ENCODE peak calls at places on chromosomes 6 and 20, in five cellular contexts. L, W, Z, B and F are unnamed samples. For H3K27me3, the result is how much of the 10 kb centered on the place peaks cover.

GRCh38 chr6:41439524-41440418 is 104.4 kb downstream of the NCR2 start:
- DNase-seq in L (no peak), W (no peak), Z (no peak), B (no peak), F (no peak)

GRCh38 chr6:110412258-110412839 is 3.0 kb downstream of the DDO start:
- DNase-seq in L (no peak), W (no peak), Z (no peak), B (no peak), F (no peak)

GRCh38 chr6:20817806-20818320 is 283.6 kb downstream of the CDKAL1 start:
- DNase-seq in L (no peak), W (no peak), Z (no peak), B (no peak), F (no peak)

GRCh38 chr6:27059621-27060425 is 187.7 kb upstream of the PRSS16 start:
- DNase-seq in L (no peak), W (no peak), Z (no peak), B (no peak), F (no peak)

GRCh38 chr6:81894788-81895221 is 142.3 kb upstream of the TENT5A start:
- DNase-seq in L (peak), W (no peak), Z (no peak), B (peak), F (peak)

GRCh38 chr20:11728937-11729336 is 188.8 kb upstream of the BTBD3 start:
- DNase-seq in L (no peak), W (no peak), Z (no peak), B (no peak), F (no peak)

GRCh38 chr20:39706089-39706721 is 744.1 kb downstream of the DHX35 start:
- DNase-seq in L (peak), W (no peak), Z (no peak), B (no peak), F (peak)

GRCh38 chr20:17990278-17990972 is 21.6 kb downstream of the MGME1 start:
- DNase-seq in L (no peak), W (peak), Z (no peak), B (no peak), F (no peak)

GRCh38 chr6:49556429-49556837 is 6.0 kb downstream of the C6orf141 start:
- DNase-seq in L (peak), W (peak), Z (no peak), B (no peak), F (peak)

GRCh38 chr6:34231566-34232336 is 4.9 kb upstream of the HMGA1 start:
- DNase-seq in L (no peak), W (no peak), Z (no peak), B (no peak), F (no peak)

GRCh38 chr20:55744896-55745295 is 260.4 kb downstream of the CBLN4 start:
- DNase-seq in L (no peak), W (no peak), Z (no peak), B (no peak), F (no peak)

GRCh38 chr6:156699017-156699421 is 78.2 kb upstream of the ARID1B start:
- DNase-seq in L (peak), W (peak), Z (no peak), B (peak), F (no peak)

GRCh38 chr6:157774153-157775135 is 48.6 kb upstream of the SNX9 start:
- DNase-seq in L (no peak), W (no peak), Z (no peak), B (no peak), F (no peak)

GRCh38 chr20:4046311-4046924 is 31.1 kb upstream of the RNF24 start:
- DNase-seq in L (no peak), W (no peak), Z (no peak), B (no peak), F (no peak)

GRCh38 chr20:37741055-37741454 is 47.2 kb downstream of the CTNNBL1 start:
- DNase-seq in L (peak), W (peak), Z (no peak), B (peak), F (no peak)

GRCh38 chr20:881051-881820 is 34.9 kb downstream of the ANGPT4 start:
- DNase-seq in L (peak), W (peak), Z (no peak), B (peak), F (no peak)

GRCh38 chr6:90648873-90649272 is 62.0 kb upstream of the MAP3K7 start:
- DNase-seq in L (no peak), W (no peak), Z (no peak), B (no peak), F (no peak)

GRCh38 chr20:51958636-51959542 is 156.6 kb upstream of the SALL4 start:
- DNase-seq in L (peak), W (peak), Z (no peak), B (no peak), F (no peak)

GRCh38 chr6:26331809-26332226 is 33.2 kb upstream of the BTN3A2 start:
- DNase-seq in L (no peak), W (no peak), Z (no peak), B (no peak), F (no peak)

GRCh38 chr6:169201985-169202384 is 51.7 kb downstream of the THBS2 start:
- DNase-seq in L (no peak), W (no peak), Z (no peak), B (no peak), F (no peak)

GRCh38 chr20:37526839-37527637 is 638 bp downstream of the BLCAP start:
- DNase-seq in L (peak), W (peak), Z (peak), B (no peak), F (peak)

GRCh38 chr6:40328376-40328987 is 258.7 kb downstream of the LRFN2 start:
- DNase-seq in L (no peak), W (no peak), Z (peak), B (no peak), F (peak)

GRCh38 chr6:25181923-25182322 is 97.3 kb upstream of the CARMIL1 start:
- DNase-seq in L (peak), W (no peak), Z (no peak), B (no peak), F (no peak)

GRCh38 chr20:46357030-46357514 is 48.8 kb upstream of the CDH22 start:
- DNase-seq in L (no peak), W (no peak), Z (no peak), B (no peak), F (no peak)

DNA sequence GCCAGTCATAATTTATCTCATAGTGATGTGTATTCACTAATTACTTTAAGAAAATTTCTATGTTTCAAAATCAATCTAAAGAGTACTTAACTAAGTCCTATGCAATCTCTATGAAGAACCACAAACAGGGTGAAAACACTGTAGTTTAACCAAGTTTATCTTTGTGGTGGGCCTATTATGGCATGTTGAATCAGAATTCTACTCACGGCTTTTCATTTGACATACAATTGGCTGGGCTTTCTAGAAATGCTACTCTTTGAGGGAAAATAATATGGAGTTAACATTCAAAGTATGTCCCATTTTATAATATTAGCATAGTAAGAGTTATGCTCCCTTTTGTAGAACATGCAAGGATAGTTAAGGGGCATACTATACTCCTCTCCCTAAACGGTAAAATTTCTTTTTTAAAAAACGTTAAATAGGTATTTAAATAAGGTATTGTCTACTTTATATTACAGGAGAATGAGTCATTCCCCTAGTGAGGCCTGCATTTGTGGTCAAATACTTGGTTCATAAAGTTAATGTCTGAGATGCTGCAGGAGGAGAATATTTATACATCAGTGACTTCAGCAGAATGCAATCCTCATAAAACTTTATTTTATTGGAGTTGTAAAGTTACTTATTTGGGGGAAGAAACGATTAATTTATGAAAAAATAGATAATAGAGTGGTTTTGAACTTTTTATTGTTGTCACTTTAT is 1.8 kb downstream of the MOXD1 start:
- DNase-seq in L (peak), W (peak), Z (no peak), B (peak), F (no peak)
- H3K4me3 ChIP-seq in L (peak), W (no peak), Z (peak), B (no peak), F (no peak)

GRCh38 chr6:133697666-133698065 is 191.2 kb upstream of the TCF21 start:
- DNase-seq in L (peak), W (peak), Z (no peak), B (peak), F (no peak)
- H3K27me3 ChIP-seq in L (under half), W (under half), Z (under half), B (under half), F (under half)

GRCh38 chr6:8172510-8172909 is 70.2 kb upstream of the EEF1E1 start:
- DNase-seq in L (no peak), W (no peak), Z (no peak), B (no peak), F (no peak)

GRCh38 chr6:8170754-8171153 is 68.4 kb upstream of the EEF1E1 start:
- DNase-seq in L (no peak), W (no peak), Z (no peak), B (no peak), F (no peak)

GRCh38 chr6:8174571-8174970 is 72.2 kb upstream of the EEF1E1 start:
- DNase-seq in L (no peak), W (no peak), Z (no peak), B (no peak), F (no peak)

GRCh38 chr6:8166156-8166555 is 63.8 kb upstream of the EEF1E1 start:
- DNase-seq in L (no peak), W (no peak), Z (no peak), B (no peak), F (no peak)

DNA sequence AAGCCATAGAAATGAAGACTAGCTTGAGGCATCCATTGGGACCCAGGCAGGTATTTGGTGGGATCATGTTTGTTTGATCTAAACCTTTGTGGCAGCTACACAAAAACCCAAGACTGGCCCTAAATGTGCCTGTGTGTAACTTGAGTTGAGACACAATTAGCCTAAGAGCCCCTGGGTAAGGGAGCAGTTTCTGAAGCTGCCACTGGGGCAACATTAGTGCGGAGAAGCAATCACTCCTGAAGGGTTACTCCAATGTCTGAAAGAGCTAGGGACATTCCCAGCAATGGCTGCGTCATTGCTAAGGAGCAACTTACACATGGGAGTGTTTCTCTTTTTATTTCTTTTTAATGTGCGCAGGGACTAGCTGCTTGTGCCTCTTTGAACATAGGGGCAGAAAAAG is 67.9 kb upstream of the EEF1E1 start:
- DNase-seq in L (no peak), W (no peak), Z (no peak), B (no peak), F (no peak)
- TF ChIP-seq CTCF in L (no peak), W (no peak), Z (no peak), B (peak), F (no peak)

DNA sequence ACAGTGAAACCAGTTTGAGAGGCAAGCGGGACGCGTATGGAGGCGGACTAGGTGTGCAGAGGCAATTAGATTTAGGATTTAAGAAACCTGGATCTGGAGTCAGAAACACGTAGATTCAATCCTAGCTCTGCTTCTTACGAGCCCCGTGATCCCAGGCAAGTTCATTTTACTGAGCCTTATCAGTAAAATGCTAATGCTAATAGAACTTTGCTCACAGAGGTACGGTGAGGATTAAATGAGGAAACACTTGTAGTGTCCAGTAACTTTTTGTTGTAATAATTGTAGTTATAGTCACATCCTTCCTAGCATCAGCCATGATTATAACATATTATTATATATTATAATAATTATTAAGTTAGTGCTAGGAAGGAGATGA is 21.2 kb downstream of the DEF6 start:
- DNase-seq in L (peak), W (no peak), Z (no peak), B (no peak), F (no peak)
- H3K4me3 ChIP-seq in L (peak), W (peak), Z (peak), B (peak), F (peak)

GRCh38 chr6:79378957-79379356 is 144.5 kb upstream of the HMGN3 start:
- DNase-seq in L (no peak), W (no peak), Z (no peak), B (no peak), F (no peak)
- H3K27me3 ChIP-seq in L (under half), W (under half), Z (under half), B (under half), F (under half)